ENCODE peak calls at places on chromosomes 11 and 22, in four cellular contexts. U is T47D, N is fibroblast of lung, O is dermis microvascular lymphatic vessel endothelial cell. Y is an unnamed sample.

GRCh38 chr11:134940441-134941125 is 528.5 kb upstream of the B3GAT1 start:
- DNase-seq in U (no peak), N (no peak), O (no peak), Y (no peak)

GRCh38 chr11:115623021-115623451 is 118.8 kb upstream of the CADM1 start:
- DNase-seq in U (peak), N (peak), O (peak), Y (no peak)

GRCh38 chr11:2890466-2891241 is 5.1 kb upstream of the CDKN1C start:
- DNase-seq in U (no peak), N (peak), O (no peak), Y (peak)

GRCh38 chr11:66335531-66336233 is 552 bp downstream of the RIN1 start:
- DNase-seq in U (no peak), N (peak), O (no peak), Y (peak)

GRCh38 chr11:33912405-33913361 is 20.8 kb upstream of the LMO2 start:
- DNase-seq in U (peak), N (peak), O (no peak), Y (no peak)

GRCh38 chr11:48210052-48210451 is 6.6 kb upstream of the OR4B1 start:
- DNase-seq in U (peak), N (no peak), O (no peak), Y (peak)

GRCh38 chr11:86558219-86558618 is 114.2 kb downstream of the ME3 start:
- DNase-seq in U (no peak), N (peak), O (no peak), Y (no peak)

GRCh38 chr11:100525197-100525596 is 161.9 kb upstream of the ARHGAP42 start:
- DNase-seq in U (no peak), N (no peak), O (no peak), Y (no peak)

GRCh38 chr11:7577883-7578242 is 64.1 kb downstream of the PPFIBP2 start:
- DNase-seq in U (peak), N (peak), O (peak), Y (no peak)

GRCh38 chr22:48706934-48707748 is 1120.5 kb downstream of the BRD1 start:
- DNase-seq in U (no peak), N (no peak), O (no peak), Y (no peak)

GRCh38 chr22:27810566-27810965 is 9.0 kb upstream of the MN1 start:
- DNase-seq in U (no peak), N (peak), O (peak), Y (no peak)

GRCh38 chr11:61537326-61537725 is 28.8 kb downstream of the LRRC10B start:
- DNase-seq in U (no peak), N (no peak), O (no peak), Y (no peak)

GRCh38 chr11:47714554-47715081 is 551 bp downstream of the AGBL2 start:
- DNase-seq in U (peak), N (peak), O (no peak), Y (no peak)

GRCh38 chr11:40388097-40388818 is 1071.2 kb downstream of the LRRC4C start:
- DNase-seq in U (no peak), N (peak), O (no peak), Y (no peak)

GRCh38 chr11:103164093-103164796 is 55.0 kb downstream of the DYNC2H1 start:
- DNase-seq in U (no peak), N (no peak), O (no peak), Y (no peak)

GRCh38 chr11:67248653-67249052 is 17.6 kb upstream of the GRK2 start:
- DNase-seq in U (peak), N (peak), O (no peak), Y (peak)

GRCh38 chr11:71201936-71202597 is 50.3 kb downstream of the SHANK2 start:
- DNase-seq in U (no peak), N (no peak), O (no peak), Y (no peak)